ENCODE peak calls at places on chromosomes 4 and X, in six cellular contexts. Y is K562, J is GM12891, K is GM12878, C is H1, M is HepG2. R is an unnamed sample.

GRCh38 chrX:123884809-123885408 is 25.1 kb downstream of the XIAP start:
- DNase-seq in Y (peak; percentile 26), J (peak; percentile 6), K (no peak), C (no peak), M (peak; percentile 31), R (peak; percentile 16)

GRCh38 chrX:141924293-141924692 is 20.6 kb downstream of the MAGEC1 start:
- DNase-seq in Y (no peak), J (no peak), K (no peak), C (no peak), M (no peak), R (no peak)

GRCh38 chrX:82412851-82413250 is 1095.2 kb upstream of the POU3F4 start:
- DNase-seq in Y (no peak), J (no peak), K (no peak), C (no peak), M (no peak), R (no peak)

GRCh38 chrX:21905209-21905735 is 35.2 kb upstream of the SMS start:
- DNase-seq in Y (no peak), J (no peak), K (no peak), C (peak; percentile 5), M (no peak), R (no peak)

GRCh38 chr4:25862411-25863346 is at the start of gene SEL1L3:
- DNase-seq in Y (peak; percentile 93), J (peak; percentile 66), K (no peak), C (peak; percentile 23), M (no peak), R (peak; percentile 66)

GRCh38 chrX:70436380-70436779 is 8.3 kb upstream of the DLG3 start:
- DNase-seq in Y (peak; percentile 65), J (no peak), K (no peak), C (no peak), M (no peak), R (no peak)

GRCh38 chrX:45749375-45749774 is 548.7 kb upstream of the DIPK2B start:
- DNase-seq in Y (no peak), J (no peak), K (no peak), C (no peak), M (no peak), R (no peak)

GRCh38 chrX:17801431-17801830 is 59.7 kb downstream of the RAI2 start:
- DNase-seq in Y (no peak), J (no peak), K (no peak), C (no peak), M (no peak), R (no peak)

GRCh38 chrX:143472334-143472938 is 44.8 kb downstream of the SPANXN3 start:
- DNase-seq in Y (no peak), J (no peak), K (no peak), C (no peak), M (no peak), R (no peak)

GRCh38 chr4:111879539-111879938 is 265.7 kb upstream of the FAM241A start:
- DNase-seq in Y (no peak), J (no peak), K (peak; percentile 5), C (no peak), M (no peak), R (no peak)

GRCh38 chr4:111880116-111880515 is 265.1 kb upstream of the FAM241A start:
- DNase-seq in Y (no peak), J (no peak), K (no peak), C (no peak), M (no peak), R (no peak)

DNA sequence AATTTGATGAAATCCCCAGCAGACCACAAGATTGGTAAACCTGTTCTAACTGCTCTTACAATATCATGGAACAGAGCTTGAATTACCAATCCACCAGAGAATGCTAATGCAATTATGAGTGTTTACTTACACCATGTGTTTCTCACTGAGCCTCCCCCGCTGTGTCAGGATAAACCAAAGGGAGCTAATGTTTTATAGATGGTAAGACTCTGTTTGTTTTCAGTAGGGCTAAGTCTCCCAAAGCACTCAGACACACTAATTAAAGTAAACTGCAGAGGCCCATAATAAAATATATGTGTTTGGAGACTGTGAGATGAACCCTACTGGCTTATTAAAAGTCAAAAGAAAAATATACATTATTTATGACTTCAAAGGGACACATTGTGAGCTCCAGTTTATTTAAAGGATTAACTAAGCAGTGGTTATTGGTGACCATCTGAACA is 261.7 kb upstream of the FAM241A start:
- DNase-seq in Y (no peak), J (no peak), K (no peak), C (no peak), M (no peak), R (no peak)
- TF ChIP-seq TAF1 in Y (no peak), J (no peak), K (no peak), C (no peak), M (no peak), R (no peak)

DNA sequence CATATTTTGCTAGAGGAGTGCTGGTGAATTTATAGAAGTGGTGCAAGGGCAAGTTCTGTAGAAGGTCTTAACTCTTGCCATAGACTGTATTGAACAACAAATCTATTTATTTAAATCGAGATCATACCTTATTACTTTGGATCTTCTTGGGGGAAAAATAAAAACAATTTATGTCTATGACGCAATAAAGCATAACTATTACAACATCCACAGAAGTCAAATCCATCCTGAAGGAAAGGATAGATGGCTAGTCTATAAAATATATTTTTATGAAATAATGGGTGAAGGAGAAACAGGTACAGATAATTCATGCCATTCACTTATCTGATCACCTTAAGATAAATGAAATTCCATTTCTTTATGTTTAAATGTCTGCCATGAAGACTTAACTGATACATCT is 1168.8 kb upstream of the AGA start:
- DNase-seq in Y (no peak), J (no peak), K (no peak), C (no peak), M (no peak), R (no peak)
- TF ChIP-seq POLR2A in Y (no peak), J (no peak), K (no peak), C (no peak), M (no peak), R (no peak)

DNA sequence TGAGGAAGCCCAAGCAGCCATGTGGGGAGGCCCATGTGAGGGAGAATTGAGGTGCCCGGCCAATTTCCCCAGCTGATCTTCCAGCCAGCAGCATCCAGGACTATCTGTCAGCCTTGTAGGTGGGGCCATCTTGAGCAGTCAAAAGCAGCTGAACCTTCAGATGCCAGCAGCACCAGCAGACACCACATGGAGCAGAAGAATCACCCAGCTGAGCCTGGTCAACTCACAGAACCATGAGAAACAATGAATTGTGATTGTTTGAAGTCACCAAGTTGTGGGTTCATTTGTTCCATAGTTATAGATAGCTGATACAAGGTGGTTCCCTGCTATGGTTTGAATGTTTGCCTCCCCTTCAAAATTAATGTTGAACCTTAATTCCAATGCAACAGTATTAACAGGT is 85.1 kb upstream of the ATP6AP2 start:
- DNase-seq in Y (no peak), J (no peak), K (no peak), C (no peak), M (no peak), R (no peak)
- TF ChIP-seq TAF1 in Y (no peak), J (no peak), K (no peak), C (no peak), M (no peak), R (no peak)

DNA sequence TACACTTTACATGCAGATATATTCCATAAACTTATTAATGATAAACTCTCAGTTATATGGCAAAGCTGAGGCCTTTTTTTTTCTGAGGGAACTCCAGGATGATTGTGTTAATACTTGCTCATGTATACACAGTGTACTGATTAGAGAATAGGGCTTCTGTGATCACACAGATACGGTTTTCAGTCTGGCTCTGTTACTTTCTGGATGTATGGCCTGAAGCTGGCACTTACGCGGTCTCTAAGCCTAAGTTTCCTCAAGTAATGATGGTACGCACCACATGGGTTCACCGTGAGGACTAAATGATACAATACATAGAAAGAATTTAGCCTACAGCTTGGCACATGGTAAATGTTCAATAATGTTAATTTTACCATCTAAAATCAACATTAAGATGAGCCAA is 73.8 kb downstream of the SEC24D start:
- DNase-seq in Y (no peak), J (no peak), K (no peak), C (no peak), M (no peak), R (no peak)
- TF ChIP-seq POLR2A in Y (no peak), J (no peak), K (no peak), C (no peak), M (no peak), R (no peak)

GRCh38 chr4:11954093-11954492 is 525.4 kb upstream of the HS3ST1 start:
- DNase-seq in Y (peak; percentile 8), J (no peak), K (no peak), C (peak; percentile 19), M (no peak), R (no peak)
- TF ChIP-seq TAF1 in Y (no peak), J (no peak), K (no peak), C (no peak), M (no peak), R (no peak)

DNA sequence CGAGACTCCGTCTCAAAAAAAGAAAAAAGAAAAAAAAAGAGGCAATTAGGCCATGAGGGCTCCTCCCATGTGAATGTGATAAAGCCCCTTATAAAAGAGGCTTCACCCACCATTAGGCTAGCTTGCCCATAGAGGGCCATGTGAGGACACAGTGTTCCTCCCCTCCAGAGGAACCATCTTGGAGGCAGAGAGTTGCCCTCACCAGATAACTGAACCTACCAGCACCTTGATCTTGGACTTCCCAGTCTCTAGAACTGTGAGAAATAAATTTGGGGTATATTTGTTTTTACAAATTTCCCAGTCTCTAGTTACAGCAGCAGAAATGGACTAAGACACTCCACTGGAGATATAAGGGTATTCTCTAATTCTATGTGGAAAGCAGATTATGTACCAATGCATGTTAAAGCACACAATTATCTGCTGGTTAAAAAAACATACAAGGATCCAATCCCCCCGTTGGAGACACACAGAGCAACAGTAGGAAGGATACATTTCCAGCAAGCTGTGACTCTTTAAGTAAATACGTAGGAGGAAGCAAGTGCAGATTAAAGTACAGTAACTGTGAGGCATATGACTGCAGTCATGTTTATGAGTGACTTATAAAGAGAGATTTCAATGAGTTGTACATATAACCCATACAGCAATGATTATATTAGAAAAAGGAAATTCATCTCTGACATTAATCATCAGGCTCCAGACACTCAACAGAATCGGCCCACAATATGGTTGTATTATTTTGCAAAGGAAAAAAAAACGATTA is 21.4 kb downstream of the SH3RF1 start:
- DNase-seq in Y (no peak), J (no peak), K (no peak), C (no peak), M (peak; percentile 90), R (no peak)
- TF ChIP-seq POLR2A in Y (no peak), J (no peak), K (no peak), C (no peak), M (no peak), R (no peak)

GRCh38 chr4:154928640-154929257 is 147.7 kb downstream of the RBM46 start:
- DNase-seq in Y (no peak), J (no peak), K (no peak), C (peak; percentile 17), M (peak; percentile 32), R (no peak)
- TF ChIP-seq TAF1 in Y (no peak), J (no peak), K (no peak), C (no peak), M (no peak), R (no peak)